ENCODE peak calls at places on chromosomes 11 and 22, in six cellular contexts. Z is A549, N is endothelial cell of umbilical vein, G is K562, I is HepG2, B is GM12878. L is an unnamed sample.

GRCh38 chr11:74773481-74773880 is 24.8 kb downstream of the RNF169 start:
- DNase-seq in G (no peak), Z (no peak), B (no peak), I (no peak), N (no peak), L (no peak)

GRCh38 chr22:35987487-35987886 is 41.1 kb downstream of the RBFOX2 start:
- DNase-seq in N (no peak), I (peak; percentile 15), B (no peak), Z (no peak), G (no peak), L (peak; percentile 12)

GRCh38 chr11:114892381-114893197 is 214.3 kb downstream of the NXPE2 start:
- DNase-seq in I (no peak), B (no peak), N (no peak), Z (peak; percentile 5), G (peak; percentile 50), L (peak; percentile 30)

GRCh38 chr11:29184939-29185890 is 831.6 kb downstream of the KCNA4 start:
- DNase-seq in I (no peak), B (no peak), N (no peak), G (no peak), Z (no peak), L (no peak)

GRCh38 chr11:15035283-15035682 is 38.1 kb upstream of the CALCB start:
- DNase-seq in I (no peak), Z (no peak), G (no peak), N (no peak), B (no peak), L (no peak)

GRCh38 chr11:44751066-44751465 is 24.3 kb downstream of the TSPAN18 start:
- DNase-seq in G (no peak), Z (no peak), I (no peak), B (no peak), N (no peak), L (no peak)

GRCh38 chr11:61578819-61579218 is 2.1 kb downstream of the SYT7 start:
- DNase-seq in N (no peak), B (no peak), I (no peak), Z (no peak), G (no peak), L (no peak)

GRCh38 chr11:113034591-113034990 is 73.4 kb downstream of the NCAM1 start:
- DNase-seq in Z (no peak), N (no peak), B (no peak), G (no peak), I (no peak), L (no peak)

GRCh38 chr22:40819741-40820140 is 595 bp upstream of the SLC25A17 start:
- DNase-seq in Z (no peak), B (no peak), N (no peak), G (no peak), I (no peak), L (peak; percentile 53)

GRCh38 chr22:23696326-23696851 is 5.6 kb downstream of the RGL4 start:
- DNase-seq in B (peak; percentile 33), I (no peak), N (no peak), G (no peak), Z (no peak), L (peak; percentile 92)

GRCh38 chr11:111206472-111206871 is 39.1 kb upstream of the POU2AF2 start:
- DNase-seq in I (no peak), N (peak; percentile 5), Z (peak; percentile 8), B (no peak), G (no peak), L (no peak)

GRCh38 chr22:37187891-37188761 is at the start of gene C1QTNF6:
- DNase-seq in G (no peak), N (peak; percentile 57), Z (no peak), B (no peak), I (no peak), L (no peak)

GRCh38 chr11:83336993-83337392 is 50.8 kb upstream of the CCDC90B start:
- DNase-seq in I (no peak), N (no peak), G (no peak), B (no peak), Z (no peak), L (no peak)

GRCh38 chr11:40149721-40150120 is 1309.7 kb downstream of the LRRC4C start:
- DNase-seq in G (no peak), B (no peak), N (no peak), Z (no peak), I (no peak), L (no peak)

GRCh38 chr11:57072640-57073039 is 83.9 kb downstream of the OR5AK2 start:
- DNase-seq in B (no peak), G (no peak), N (peak; percentile 92), Z (peak; percentile 78), I (no peak), L (no peak)

GRCh38 chr11:3200388-3201111 is 18.1 kb downstream of the MRGPRG start:
- DNase-seq in G (no peak), I (no peak), N (no peak), B (no peak), Z (no peak), L (no peak)

GRCh38 chr11:47186937-47187681 is 875 bp upstream of the PACSIN3 start:
- DNase-seq in Z (no peak), G (peak; percentile 34), N (peak; percentile 49), B (no peak), I (peak; percentile 64), L (peak; percentile 80)

GRCh38 chr22:38035530-38035885 is 21.7 kb upstream of the PICK1 start:
- DNase-seq in G (no peak), N (no peak), Z (no peak), I (no peak), B (no peak), L (peak; percentile 33)

GRCh38 chr11:86447763-86448480 is 73.2 kb downstream of the CCDC81 start:
- DNase-seq in I (no peak), B (no peak), Z (no peak), G (no peak), N (no peak), L (peak; percentile 20)

GRCh38 chr11:72058416-72059034 is 21.8 kb downstream of the NUMA1 start:
- DNase-seq in N (no peak), Z (no peak), B (no peak), G (no peak), I (no peak), L (no peak)

GRCh38 chr11:375065-376025 is 6.0 kb downstream of the B4GALNT4 start:
- DNase-seq in I (no peak), N (no peak), G (no peak), B (no peak), Z (no peak), L (no peak)

GRCh38 chr11:113554531-113554930 is 79.3 kb upstream of the DRD2 start:
- DNase-seq in N (no peak), Z (no peak), G (no peak), B (no peak), I (no peak), L (no peak)

GRCh38 chr11:120197254-120197891 is 13.5 kb upstream of the OAF start:
- DNase-seq in N (no peak), B (no peak), Z (no peak), I (peak; percentile 66), G (no peak), L (no peak)

GRCh38 chr11:27921472-27921871 is 186.5 kb downstream of the KIF18A start:
- DNase-seq in Z (no peak), N (no peak), B (no peak), G (no peak), I (no peak), L (no peak)

GRCh38 chr22:29030618-29031235 is 30.9 kb downstream of the C22orf31 start:
- DNase-seq in G (peak; percentile 67), B (no peak), Z (peak; percentile 75), I (peak; percentile 93), N (peak; percentile 82), L (no peak)

GRCh38 chr11:128367573-128367972 is 219.8 kb downstream of the ETS1 start:
- DNase-seq in N (no peak), I (no peak), G (no peak), B (peak; percentile 41), Z (no peak), L (no peak)
- TF ChIP-seq MYC in N (no peak), I (no peak), G (no peak), B (no peak), Z (no peak), L (no peak)

DNA sequence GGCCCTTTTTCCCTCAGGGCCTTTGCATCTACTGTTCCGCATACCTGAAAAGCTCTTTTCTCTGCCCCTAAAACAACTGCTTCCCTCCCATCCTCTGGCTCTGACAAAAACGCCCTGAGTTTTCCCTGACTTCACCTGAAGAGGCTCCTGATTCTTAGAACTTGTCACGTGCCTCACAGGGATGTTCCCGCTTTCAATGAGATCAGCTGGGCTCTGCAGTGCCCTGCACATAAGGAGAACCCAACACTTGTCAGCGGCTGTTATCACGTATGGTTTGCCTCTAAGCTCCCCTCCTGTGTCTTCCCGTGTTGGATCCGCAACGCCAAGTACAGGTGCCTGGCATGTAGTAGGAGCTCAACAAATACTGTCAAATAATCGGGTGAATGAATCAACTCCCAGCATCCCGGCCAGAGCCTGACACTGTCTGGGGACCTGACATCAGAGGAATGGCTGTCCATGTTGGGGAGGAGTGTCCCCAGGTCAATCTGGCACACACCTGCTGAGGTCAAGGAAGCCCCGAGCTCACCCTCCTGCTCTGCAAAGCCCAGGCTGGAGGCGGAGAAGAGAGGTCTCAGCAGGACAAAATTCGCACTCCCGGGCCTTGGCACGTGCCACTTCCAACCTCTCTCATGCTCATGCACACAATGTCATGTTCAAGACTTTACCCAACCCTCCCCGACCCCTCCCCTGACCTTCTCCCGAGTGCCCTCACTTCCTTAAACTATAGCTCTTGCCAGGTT is 4.2 kb upstream of the GRK2 start:
- DNase-seq in N (no peak), I (no peak), Z (no peak), B (no peak), G (no peak), L (no peak)
- TF ChIP-seq MYC in N (no peak), I (no peak), Z (no peak), B (no peak), G (no peak), L (no peak)

DNA sequence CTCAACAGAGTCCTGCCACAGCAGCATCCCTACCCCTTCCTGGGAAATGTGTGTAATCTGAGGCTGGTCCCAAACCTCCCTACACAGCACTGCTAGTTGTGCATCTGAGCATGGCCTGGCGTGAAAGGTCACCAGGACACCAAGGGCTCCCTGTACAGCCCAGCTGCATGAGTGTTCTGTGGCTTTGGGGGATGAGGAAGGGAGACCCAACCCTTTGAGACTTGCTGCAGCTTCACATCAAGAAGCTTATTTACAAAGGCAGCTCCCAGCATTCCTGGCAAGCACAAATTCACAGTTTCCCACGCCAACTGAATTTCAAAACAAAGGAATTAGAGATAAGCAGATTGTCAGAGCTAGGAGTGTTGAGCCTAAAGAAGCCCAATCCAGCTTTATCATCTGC is 32.2 kb downstream of the CSNK2A3 start:
- DNase-seq in B (no peak), N (no peak), G (no peak), I (no peak), Z (no peak), L (no peak)
- TF ChIP-seq MYC in B (no peak), N (no peak), G (no peak), I (no peak), Z (no peak), L (no peak)

GRCh38 chr22:47389201-47389600 is 626.8 kb downstream of the TBC1D22A start:
- DNase-seq in I (no peak), N (no peak), Z (no peak), G (no peak), B (no peak), L (no peak)

GRCh38 chr22:47388778-47389177 is 626.3 kb downstream of the TBC1D22A start:
- DNase-seq in I (no peak), G (no peak), Z (no peak), B (no peak), N (no peak), L (no peak)

GRCh38 chr22:47390026-47390970 is 627.8 kb downstream of the TBC1D22A start:
- DNase-seq in B (no peak), Z (no peak), I (no peak), N (no peak), G (no peak), L (no peak)

GRCh38 chr22:47386812-47387510 is 624.5 kb downstream of the TBC1D22A start:
- DNase-seq in I (no peak), G (no peak), Z (no peak), N (no peak), B (no peak), L (no peak)

GRCh38 chr22:47388331-47388730 is 625.9 kb downstream of the TBC1D22A start:
- DNase-seq in I (no peak), N (no peak), G (no peak), B (no peak), Z (no peak), L (no peak)
- TF ChIP-seq MYC in I (no peak), N (no peak), G (no peak), B (no peak), Z (no peak), L (no peak)

L was measured in NB4.